ENCODE peak calls at places on chromosomes 12 and 14, in eight cellular contexts. Y is GM10248, E is heart left ventricle, Z is HFF-Myc, C is GM23338, V is fibroblast of the aortic adventitia, A is breast epithelium, X is psoas muscle. Q is an unnamed sample.

GRCh38 chr12:56150563-56150962 is 1.8 kb upstream of the MYL6B start:
- DNase-seq in Y (no peak), E (no peak), Z (no peak), C (no peak), V (peak; percentile 63), A (no peak), X (no peak), Q (no peak)

GRCh38 chr12:103901518-103902173 is 28.6 kb upstream of the HSP90B1 start:
- DNase-seq in Y (no peak), E (no peak), Z (no peak), C (no peak), V (no peak), A (no peak), X (no peak), Q (no peak)

GRCh38 chr12:69821441-69822204 is 3.4 kb upstream of the MYRFL start:
- DNase-seq in Y (no peak), E (no peak), Z (peak; percentile 75), C (no peak), V (peak; percentile 65), A (no peak), X (no peak), Q (no peak)

GRCh38 chr14:94621358-94622134 is 9.4 kb downstream of the SERPINA3 start:
- DNase-seq in Y (no peak), E (no peak), Z (no peak), C (no peak), V (no peak), A (no peak), X (no peak), Q (no peak)

GRCh38 chr12:14275886-14276285 is 89.6 kb upstream of the ATF7IP start:
- DNase-seq in Y (no peak), E (no peak), Z (no peak), C (no peak), V (no peak), A (no peak), X (no peak), Q (no peak)

GRCh38 chr12:105467710-105468366 is 137.3 kb downstream of the C12orf75 start:
- DNase-seq in Y (no peak), E (no peak), Z (no peak), C (no peak), V (no peak), A (no peak), X (no peak), Q (no peak)

GRCh38 chr14:79842270-79842669 is 369.0 kb downstream of the DIO2 start:
- DNase-seq in Y (no peak), E (no peak), Z (no peak), C (no peak), V (peak; percentile 70), A (no peak), X (peak; percentile 40), Q (no peak)

GRCh38 chr12:24608637-24609285 is 340.1 kb downstream of the BCAT1 start:
- DNase-seq in Y (no peak), E (no peak), Z (no peak), C (no peak), V (peak; percentile 37), A (no peak), X (no peak), Q (no peak)

GRCh38 chr14:37939442-37940028 is 268.2 kb upstream of the SSTR1 start:
- DNase-seq in Y (no peak), E (no peak), Z (no peak), C (no peak), V (no peak), A (no peak), X (no peak), Q (no peak)

GRCh38 chr12:46493352-46494209 is 121.0 kb upstream of the SLC38A2 start:
- DNase-seq in Y (no peak), E (no peak), Z (no peak), C (no peak), V (no peak), A (no peak), X (no peak), Q (no peak)

GRCh38 chr12:4308334-4308960 is 12.6 kb upstream of the TIGAR start:
- DNase-seq in Y (no peak), E (no peak), Z (no peak), C (peak; percentile 36), V (no peak), A (no peak), X (no peak), Q (no peak)

GRCh38 chr14:106877527-106877926 is 1351.1 kb downstream of the TMEM121 start:
- DNase-seq in Y (no peak), E (no peak), Z (no peak), C (no peak), V (no peak), A (no peak), X (no peak), Q (no peak)

GRCh38 chr12:111455448-111456320 is 50.0 kb downstream of the SH2B3 start:
- DNase-seq in Y (no peak), E (no peak), Z (no peak), C (no peak), V (peak; percentile 54), A (peak; percentile 5), X (no peak), Q (no peak)

GRCh38 chr14:59321184-59321952 is 132.9 kb downstream of the DAAM1 start:
- DNase-seq in Y (no peak), E (no peak), Z (no peak), C (no peak), V (peak; percentile 75), A (no peak), X (no peak), Q (no peak)

GRCh38 chr12:120469450-120470149 is at the start of gene SRSF9:
- DNase-seq in Y (peak; percentile 99), E (peak; percentile 99), Z (peak; percentile 85), C (peak; percentile 98), V (peak; percentile 98), A (peak; percentile 83), X (peak; percentile 96), Q (peak; percentile 99)

GRCh38 chr12:120467439-120467838 is 2.1 kb downstream of the SRSF9 start:
- DNase-seq in Y (no peak), E (no peak), Z (no peak), C (no peak), V (no peak), A (no peak), X (no peak), Q (no peak)

GRCh38 chr12:120470150-120470817 is 736 bp upstream of the SRSF9 start:
- DNase-seq in Y (peak; percentile 43), E (no peak), Z (no peak), C (peak; percentile 48), V (peak; percentile 37), A (no peak), X (no peak), Q (no peak)

GRCh38 chr12:120468271-120468845 is 1.2 kb downstream of the SRSF9 start:
- DNase-seq in Y (peak; percentile 34), E (no peak), Z (no peak), C (peak; percentile 76), V (peak; percentile 69), A (peak; percentile 34), X (peak; percentile 27), Q (no peak)

GRCh38 chr12:120468846-120469449 is 600 bp downstream of the SRSF9 start:
- DNase-seq in Y (peak; percentile 63), E (peak; percentile 74), Z (no peak), C (no peak), V (no peak), A (no peak), X (peak; percentile 39), Q (no peak)
- TF ChIP-seq CTCF in Y (peak; percentile 35), E (no peak), Z (no peak), C (peak; percentile 24), V (no peak), A (no peak), X (no peak), Q (peak; percentile 22)

GRCh38 chr12:52952082-52952801 is 3.3 kb downstream of the KRT18 start:
- DNase-seq in Y (no peak), E (no peak), Z (no peak), C (no peak), V (peak; percentile 51), A (peak; percentile 43), X (no peak), Q (no peak)
- TF ChIP-seq CTCF in Y (peak; percentile 29), E (no peak), Z (no peak), C (peak; percentile 46), V (peak; percentile 31), A (peak; percentile 23), X (no peak), Q (no peak)

DNA sequence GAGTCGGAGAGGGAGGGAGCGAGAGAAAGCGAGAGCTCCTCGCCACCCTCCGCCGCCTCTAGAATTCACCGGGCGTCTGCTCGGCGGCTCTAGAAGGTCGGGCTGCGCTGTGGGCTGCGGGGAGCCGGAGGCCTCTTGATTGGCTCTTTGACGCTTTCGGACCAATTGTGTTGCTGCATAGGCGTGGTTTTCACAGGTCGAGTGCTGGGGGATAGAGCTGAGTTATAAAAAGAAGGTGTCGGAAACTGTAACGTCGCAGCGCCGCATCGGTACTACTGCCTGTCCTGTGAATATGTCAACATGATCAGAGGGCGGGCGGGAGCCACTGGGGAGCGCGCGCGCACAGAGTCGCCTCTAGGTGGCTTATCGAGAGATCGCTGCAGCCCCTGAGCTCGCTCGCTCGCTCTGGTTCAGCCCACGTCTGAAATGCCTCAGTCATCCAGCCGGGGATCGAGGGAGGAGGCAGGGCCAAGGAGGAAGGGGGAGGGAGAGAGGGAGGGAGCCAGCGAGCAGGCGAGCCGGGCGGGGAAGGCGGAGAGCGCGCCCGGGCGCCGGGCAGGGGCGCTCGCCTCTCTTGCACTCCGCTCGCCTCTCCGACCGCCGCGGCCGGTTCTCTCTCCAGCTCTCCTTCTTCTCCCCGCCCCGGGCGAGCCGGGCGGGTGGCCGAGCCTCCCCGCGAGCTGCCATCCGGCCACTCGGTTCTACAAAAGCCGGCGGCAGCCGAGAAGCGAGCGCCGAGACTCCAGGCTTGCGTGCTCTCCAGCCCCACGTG is at the start of gene TBX3:
- DNase-seq in Y (no peak), E (peak; percentile 94), Z (peak; percentile 100), C (peak; percentile 96), V (peak; percentile 99), A (peak; percentile 98), X (peak; percentile 96), Q (peak; percentile 39)
- TF ChIP-seq CTCF in Y (no peak), E (peak; percentile 52), Z (peak; percentile 55), C (no peak), V (peak; percentile 42), A (peak; percentile 75), X (peak; percentile 49), Q (peak; percentile 30)

DNA sequence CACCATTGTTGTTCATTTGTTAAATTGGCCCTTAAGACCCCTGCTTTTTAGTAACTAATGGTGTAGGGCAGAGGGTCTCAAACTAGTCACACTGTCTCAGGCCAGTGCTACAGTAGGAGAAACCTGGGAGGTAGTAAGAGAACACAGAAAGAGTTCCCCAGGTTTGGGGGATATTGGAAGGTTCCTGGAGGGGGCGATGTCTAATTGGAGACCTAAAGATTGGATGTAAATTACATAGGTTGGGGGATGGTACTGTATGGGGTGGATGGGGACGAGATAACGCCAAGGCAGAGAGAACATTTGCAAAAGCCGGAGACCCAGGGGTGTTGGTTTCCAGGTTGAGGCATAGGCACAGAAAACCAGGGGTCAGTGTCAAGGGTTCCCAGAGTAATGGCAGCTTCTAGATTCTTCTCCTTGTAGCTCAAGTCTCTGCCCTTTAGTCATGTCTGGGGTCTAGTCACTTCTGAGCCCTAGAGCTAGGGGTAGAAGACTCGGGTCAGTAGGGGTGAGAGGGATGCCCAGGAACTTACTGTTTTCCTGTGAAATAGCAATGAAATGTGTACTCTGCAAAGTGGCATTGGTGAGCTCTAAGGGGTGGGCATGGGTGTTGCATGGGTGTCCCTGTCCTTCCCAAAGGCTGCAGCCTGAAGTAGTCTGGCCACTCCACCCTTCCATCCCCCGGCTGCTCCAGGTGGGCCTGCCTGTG is 21.8 kb downstream of the PLEKHG3 start:
- DNase-seq in Y (no peak), E (no peak), Z (no peak), C (peak; percentile 63), V (no peak), A (no peak), X (no peak), Q (no peak)
- TF ChIP-seq CTCF in Y (no peak), E (no peak), Z (no peak), C (peak; percentile 32), V (peak; percentile 3), A (no peak), X (no peak), Q (no peak)